ENCODE peak calls at places on chromosomes 3 and 15, in four cellular contexts. Z is uterus, O is Peyer's patch, B is ovary. H is an unnamed sample. For H3K27me3, the result is how much of the 10 kb centered on the place peaks cover.

GRCh38 chr3:120572027-120572426 is 24.1 kb upstream of the NDUFB4 start:
- DNase-seq in Z (no peak), B (no peak), O (no peak), H (no peak)

GRCh38 chr15:40807028-40807887 is at the start of the genes DNAJC17 and ZFYVE19:
- DNase-seq in B (peak), Z (peak), O (peak), H (peak)

GRCh38 chr3:177424541-177424940 is 227.3 kb upstream of the TBL1XR1 start:
- DNase-seq in Z (no peak), B (no peak), O (no peak), H (no peak)

GRCh38 chr3:159848348-159849118 is 140.1 kb upstream of the IL12A start:
- DNase-seq in B (no peak), Z (no peak), O (no peak), H (no peak)

GRCh38 chr3:192275741-192276355 is 451.5 kb downstream of the FGF12 start:
- DNase-seq in Z (no peak), B (no peak), O (no peak), H (no peak)

GRCh38 chr3:117488983-117489382 is 779.4 kb downstream of the TUSC7 start:
- DNase-seq in B (no peak), O (no peak), Z (no peak), H (no peak)

GRCh38 chr15:49673861-49674260 is 53.0 kb downstream of the DTWD1 start:
- DNase-seq in Z (no peak), O (no peak), B (no peak), H (no peak)

GRCh38 chr3:53616330-53616729 is 121.9 kb downstream of the CACNA1D start:
- DNase-seq in B (no peak), Z (no peak), O (no peak), H (no peak)

GRCh38 chr3:110933786-110934415 is 137.7 kb upstream of the NECTIN3 start:
- DNase-seq in B (no peak), Z (no peak), O (no peak), H (no peak)

GRCh38 chr3:168608926-168609325 is 513.2 kb upstream of the GOLIM4 start:
- DNase-seq in O (no peak), Z (no peak), B (no peak), H (no peak)

GRCh38 chr15:100703032-100703578 is 100.7 kb downstream of the ASB7 start:
- DNase-seq in O (no peak), B (peak), Z (no peak), H (peak)

GRCh38 chr3:50671331-50671730 is 3.4 kb upstream of the DOCK3 start:
- DNase-seq in Z (no peak), B (no peak), O (peak), H (no peak)

GRCh38 chr3:57036952-57037351 is 23.5 kb upstream of the SPATA12 start:
- DNase-seq in O (no peak), B (no peak), Z (no peak), H (no peak)

GRCh38 chr3:130093741-130094391 is 12.2 kb downstream of the ALG1L2 start:
- DNase-seq in O (peak), Z (no peak), B (no peak), H (peak)

GRCh38 chr15:77599899-77600298 is 32.8 kb downstream of the LINGO1 start:
- DNase-seq in O (peak), Z (no peak), B (no peak), H (no peak)

GRCh38 chr3:192130534-192131132 is 596.7 kb downstream of the FGF12 start:
- DNase-seq in Z (peak), B (peak), O (peak), H (no peak)

GRCh38 chr3:9915252-9916141 is 1.4 kb upstream of the IL17RC start:
- DNase-seq in Z (peak), B (peak), O (peak), H (peak)

GRCh38 chr3:43629741-43630140 is 7.9 kb upstream of the ANO10 start:
- DNase-seq in Z (no peak), O (no peak), B (no peak), H (no peak)

GRCh38 chr3:168705412-168705811 is 609.7 kb upstream of the GOLIM4 start:
- DNase-seq in Z (no peak), O (no peak), B (no peak), H (no peak)

GRCh38 chr3:126197854-126198584 is 17.6 kb upstream of the ALDH1L1 start:
- DNase-seq in O (peak), Z (peak), B (peak), H (peak)
- TF ChIP-seq CTCF in O (peak), Z (peak), B (peak), H (peak)

GRCh38 chr3:184321666-184322065 is 7.3 kb downstream of the EIF4G1 start:
- DNase-seq in Z (no peak), O (no peak), B (no peak), H (no peak)

GRCh38 chr3:184322731-184323487 is 8.5 kb downstream of the EIF4G1 start:
- DNase-seq in O (no peak), Z (peak), B (no peak), H (no peak)

GRCh38 chr3:184316792-184317191 is 2.4 kb downstream of the EIF4G1 start:
- DNase-seq in O (no peak), Z (no peak), B (no peak), H (no peak)

GRCh38 chr3:184317201-184317600 is 2.8 kb downstream of the EIF4G1 start:
- DNase-seq in O (no peak), B (no peak), Z (no peak), H (no peak)

DNA sequence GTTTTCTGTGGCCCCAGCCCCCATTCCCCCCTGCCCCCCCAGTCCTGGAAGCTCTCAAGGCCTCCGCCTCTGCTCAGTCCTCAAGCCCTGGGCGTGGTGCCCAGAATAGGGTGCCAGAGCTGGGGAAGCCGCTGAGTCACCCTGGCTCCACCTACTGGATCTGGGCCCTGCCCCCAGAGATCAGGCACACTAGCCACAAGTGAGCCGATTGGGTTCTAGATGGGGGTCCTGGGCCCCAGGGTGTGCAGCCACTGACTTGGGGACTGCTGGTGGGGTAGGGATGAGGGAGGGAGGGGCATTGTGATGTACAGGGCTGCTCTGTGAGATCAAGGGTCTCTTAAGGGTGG is 5.7 kb downstream of the EIF4G1 start:
- DNase-seq in B (peak), Z (peak), O (peak), H (no peak)
- H3K4me3 ChIP-seq in B (no peak), Z (no peak), O (no peak), H (no peak)

DNA sequence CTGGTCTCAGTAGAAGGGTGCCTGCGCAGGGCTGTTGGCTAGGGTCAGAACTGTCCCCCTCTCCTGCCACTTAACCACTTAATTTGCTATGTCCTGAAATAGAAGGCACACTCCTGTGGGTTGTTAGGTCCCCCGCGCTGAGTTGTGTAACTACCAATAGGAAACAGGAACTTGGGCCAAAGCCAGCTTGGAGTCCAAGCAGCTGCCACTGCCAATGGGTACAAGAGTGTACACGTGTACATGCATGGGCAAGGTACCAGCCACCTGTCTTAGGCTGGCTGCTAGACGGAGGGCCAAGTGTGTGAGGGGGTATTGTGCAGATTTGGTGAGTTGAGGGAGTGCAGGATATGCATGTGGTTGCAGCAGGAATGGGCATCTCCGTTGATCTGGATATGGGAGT is 29.7 kb upstream of the POLG start:
- DNase-seq in Z (no peak), B (no peak), O (no peak), H (no peak)
- H3K27me3 ChIP-seq in Z (under half), B (under half), O (under half), H (under half)

GRCh38 chr15:31342781-31343626 is 16.4 kb downstream of the KLF13 start:
- DNase-seq in B (no peak), Z (no peak), O (peak), H (no peak)
- TF ChIP-seq CTCF in B (no peak), Z (no peak), O (no peak), H (no peak)

DNA sequence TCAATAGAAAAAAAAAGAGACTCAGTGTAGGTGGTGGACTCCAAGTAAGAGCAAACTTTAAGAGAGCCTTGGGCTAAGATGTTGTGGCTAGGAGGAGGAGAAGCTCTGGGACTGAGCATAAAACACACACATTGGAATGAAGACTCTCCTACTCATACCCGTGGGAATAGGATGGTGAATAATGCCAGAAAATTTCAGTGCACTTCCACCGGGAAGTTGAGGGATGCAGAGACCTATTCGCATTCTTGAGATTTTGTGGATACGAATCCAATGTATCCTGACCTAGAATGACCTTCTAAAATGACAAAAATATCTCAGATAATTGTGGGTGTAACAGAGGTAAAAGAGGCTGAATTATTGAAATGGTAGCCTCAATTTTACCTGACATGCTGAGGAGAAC is 388.7 kb upstream of the SGO1 start:
- DNase-seq in Z (no peak), B (no peak), O (no peak), H (no peak)
- H3K4me3 ChIP-seq in Z (no peak), B (no peak), O (no peak), H (no peak)

DNA sequence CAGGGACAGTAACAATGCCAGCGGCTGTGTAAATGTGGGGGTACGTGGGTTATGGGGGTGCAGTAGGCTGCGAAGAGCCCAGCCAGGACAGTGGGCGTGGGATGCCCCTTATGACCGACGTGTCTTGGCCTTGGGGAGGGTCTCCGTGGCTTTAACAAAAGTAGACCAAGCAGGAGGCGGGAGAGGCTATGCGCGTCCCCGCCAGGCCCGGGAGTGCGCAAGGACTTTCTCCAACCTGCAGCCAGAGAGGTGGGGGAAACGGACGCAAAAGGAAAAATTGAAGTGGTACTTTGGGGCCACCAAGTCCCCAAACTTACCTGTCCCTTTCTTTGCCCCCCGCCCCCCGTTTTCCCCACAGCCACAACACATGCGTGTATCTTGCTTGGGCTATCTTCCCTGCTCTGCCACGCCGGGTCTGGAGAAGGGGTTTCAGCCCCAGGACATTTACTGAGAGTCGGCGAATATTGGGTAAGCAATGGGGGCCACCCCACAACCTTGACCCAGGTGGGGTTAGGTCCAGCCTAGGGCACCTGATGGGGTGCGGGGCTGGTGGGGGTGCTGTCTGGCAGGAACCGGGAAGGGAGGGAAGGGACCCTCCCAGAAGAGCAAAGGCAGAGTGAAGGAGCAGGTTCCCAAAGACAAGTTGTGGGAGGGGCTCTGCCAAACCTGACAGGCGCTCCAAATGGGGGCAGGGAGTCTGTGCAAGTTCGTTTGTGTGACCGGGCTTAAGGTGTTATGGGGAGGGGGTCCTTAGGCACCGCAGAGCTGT is 647 bp downstream of the ISLR2 start:
- DNase-seq in Z (no peak), B (no peak), O (no peak), H (no peak)
- H3K27me3 ChIP-seq in Z (under half), B (under half), O (under half), H (under half)

GRCh38 chr3:86991840-86992430 is 986 bp upstream of the VGLL3 start:
- DNase-seq in O (no peak), Z (no peak), B (no peak), H (no peak)

GRCh38 chr3:86989611-86990010 is 1.3 kb downstream of the VGLL3 start:
- DNase-seq in O (no peak), Z (no peak), B (no peak), H (no peak)

GRCh38 chr3:86990171-86990733 is 697 bp downstream of the VGLL3 start:
- DNase-seq in Z (peak), O (no peak), B (peak), H (no peak)

GRCh38 chr3:86991482-86991815 is 500 bp upstream of the VGLL3 start:
- DNase-seq in Z (no peak), B (no peak), O (no peak), H (no peak)

GRCh38 chr3:86990734-86991481 is at the start of gene VGLL3:
- DNase-seq in B (peak), O (peak), Z (peak), H (no peak)
- TF ChIP-seq CTCF in B (no peak), O (no peak), Z (no peak), H (no peak)